ENCODE peak calls at places on chromosomes 5 and 9, in eight cellular contexts. P is transverse colon; Q is left ventricle myocardium inferior; T is CD4-positive, alpha-beta memory T cell; W is hepatocyte; A is AG04450; E is H7; V is fibroblast of lung. G is an unnamed sample.

GRCh38 chr9:18795947-18796705 is 236.9 kb downstream of the SAXO1 start:
- DNase-seq in P (no peak), Q (no peak), T (no peak), W (no peak), A (no peak), E (no peak), V (peak), G (no peak)

GRCh38 chr5:167720676-167721260 is 570.7 kb upstream of the WWC1 start:
- DNase-seq in P (no peak), Q (no peak), T (no peak), W (no peak), A (peak), E (no peak), V (peak), G (no peak)

GRCh38 chr9:134390537-134390936 is 64.3 kb downstream of the RXRA start:
- DNase-seq in P (no peak), Q (no peak), T (peak), W (no peak), A (no peak), E (no peak), V (no peak), G (no peak)

GRCh38 chr9:92696619-92697018 is 26.7 kb upstream of the IPPK start:
- DNase-seq in P (no peak), Q (no peak), T (no peak), W (no peak), A (no peak), E (no peak), V (no peak), G (peak)

GRCh38 chr5:45262061-45262590 is 434.1 kb downstream of the HCN1 start:
- DNase-seq in P (no peak), Q (no peak), T (peak), W (no peak), A (no peak), E (peak), V (no peak), G (no peak)

GRCh38 chr5:107215581-107215980 is 455.2 kb downstream of the EFNA5 start:
- DNase-seq in P (no peak), Q (no peak), T (no peak), W (no peak), A (no peak), E (no peak), V (no peak), G (no peak)

GRCh38 chr9:71609453-71609840 is 158.9 kb downstream of the CEMIP2 start:
- DNase-seq in P (no peak), Q (no peak), T (no peak), W (no peak), A (no peak), E (no peak), V (no peak), G (no peak)

GRCh38 chr9:114205171-114206015 is 50.1 kb downstream of the COL27A1 start:
- DNase-seq in P (no peak), Q (no peak), T (no peak), W (no peak), A (no peak), E (peak), V (no peak), G (no peak)

GRCh38 chr9:37740128-37740527 is 13.5 kb upstream of the TRMT10B start:
- DNase-seq in P (no peak), Q (no peak), T (no peak), W (no peak), A (no peak), E (no peak), V (no peak), G (no peak)

GRCh38 chr5:82748688-82749091 is 328.5 kb downstream of the TMEM167A start:
- DNase-seq in P (no peak), Q (no peak), T (no peak), W (no peak), A (no peak), E (no peak), V (no peak), G (peak)

GRCh38 chr9:89594811-89595550 is 9.8 kb upstream of the GADD45G start:
- DNase-seq in P (no peak), Q (no peak), T (no peak), W (no peak), A (no peak), E (no peak), V (no peak), G (no peak)

GRCh38 chr9:123375725-123376132 is 19.7 kb downstream of the CRB2 start:
- DNase-seq in P (peak), Q (no peak), T (no peak), W (peak), A (no peak), E (peak), V (peak), G (peak)

GRCh38 chr9:129170229-129170628 is 7.8 kb downstream of the IER5L start:
- DNase-seq in P (no peak), Q (no peak), T (no peak), W (no peak), A (no peak), E (no peak), V (no peak), G (no peak)

GRCh38 chr5:4662845-4663244 is 477.3 kb upstream of the ADAMTS16 start:
- DNase-seq in P (no peak), Q (no peak), T (no peak), W (no peak), A (no peak), E (no peak), V (no peak), G (no peak)

GRCh38 chr5:170275376-170275994 is 22.1 kb downstream of the LCP2 start:
- DNase-seq in P (no peak), Q (no peak), T (peak), W (no peak), A (no peak), E (no peak), V (no peak), G (no peak)

GRCh38 chr9:83937861-83938455 is 16.7 kb upstream of the KIF27 start:
- DNase-seq in P (no peak), Q (no peak), T (peak), W (peak), A (no peak), E (peak), V (peak), G (peak)

GRCh38 chr5:14364576-14365472 is 216.8 kb upstream of the OTULINL start:
- DNase-seq in P (no peak), Q (no peak), T (no peak), W (peak), A (no peak), E (peak), V (no peak), G (peak)

GRCh38 chr5:161378701-161379100 is 167.8 kb downstream of the GABRB2 start:
- DNase-seq in P (no peak), Q (no peak), T (no peak), W (no peak), A (no peak), E (no peak), V (no peak), G (no peak)

GRCh38 chr9:34084562-34084961 is 35.9 kb upstream of the UBAP2 start:
- DNase-seq in P (peak), Q (peak), T (no peak), W (peak), A (no peak), E (no peak), V (no peak), G (no peak)

GRCh38 chr9:2723666-2724065 is 6.4 kb downstream of the KCNV2 start:
- DNase-seq in P (no peak), Q (no peak), T (no peak), W (peak), A (no peak), E (no peak), V (no peak), G (no peak)

GRCh38 chr5:170420809-170421412 is 31.7 kb upstream of the KCNMB1 start:
- DNase-seq in P (peak), Q (peak), T (peak), W (peak), A (peak), E (peak), V (peak), G (peak)

GRCh38 chr9:117745598-117745997 is 41.4 kb downstream of the TLR4 start:
- DNase-seq in P (no peak), Q (no peak), T (no peak), W (no peak), A (no peak), E (no peak), V (no peak), G (no peak)

GRCh38 chr5:146828385-146828784 is 50.2 kb downstream of the PPP2R2B start:
- DNase-seq in P (no peak), Q (no peak), T (no peak), W (peak), A (no peak), E (no peak), V (no peak), G (no peak)

GRCh38 chr5:38847549-38848341 is 1.9 kb downstream of the OSMR start:
- DNase-seq in P (no peak), Q (no peak), T (no peak), W (no peak), A (no peak), E (no peak), V (no peak), G (no peak)

GRCh38 chr5:1488882-1489680 is 34.7 kb downstream of the LPCAT1 start:
- DNase-seq in P (no peak), Q (no peak), T (no peak), W (no peak), A (peak), E (no peak), V (peak), G (no peak)

GRCh38 chr5:5967373-5967772 is 411.0 kb downstream of the MED10 start:
- DNase-seq in P (no peak), Q (no peak), T (no peak), W (no peak), A (no peak), E (no peak), V (no peak), G (no peak)

GRCh38 chr9:135515083-135515511 is 6.1 kb upstream of the LCN1 start:
- DNase-seq in P (no peak), Q (no peak), T (no peak), W (no peak), A (no peak), E (no peak), V (no peak), G (no peak)

GRCh38 chr9:80157128-80157527 is 585.4 kb downstream of the TLE4 start:
- DNase-seq in P (no peak), Q (no peak), T (no peak), W (no peak), A (no peak), E (no peak), V (no peak), G (no peak)

GRCh38 chr5:60843693-60844428 is at the start of gene ELOVL7:
- DNase-seq in P (peak), Q (no peak), T (no peak), W (peak), A (no peak), E (peak), V (peak), G (peak)

GRCh38 chr5:60929024-60929423 is 15.8 kb downstream of the ERCC8 start:
- DNase-seq in P (no peak), Q (no peak), T (no peak), W (no peak), A (no peak), E (no peak), V (peak), G (no peak)

GRCh38 chr9:119961774-119962408 is 592.7 kb upstream of the BRINP1 start:
- DNase-seq in P (peak), Q (peak), T (no peak), W (peak), A (no peak), E (peak), V (peak), G (no peak)

GRCh38 chr9:117704024-117704575 is at the start of gene TLR4:
- DNase-seq in P (peak), Q (peak), T (no peak), W (peak), A (no peak), E (no peak), V (peak), G (no peak)

GRCh38 chr5:13735686-13736085 is 208.8 kb downstream of the DNAH5 start:
- DNase-seq in P (no peak), Q (no peak), T (no peak), W (no peak), A (no peak), E (no peak), V (no peak), G (no peak)

GRCh38 chr5:121218086-121218485 is 633.6 kb upstream of the FTMT start:
- DNase-seq in P (no peak), Q (no peak), T (no peak), W (no peak), A (no peak), E (no peak), V (no peak), G (no peak)

GRCh38 chr5:149423287-149424268 is 44.5 kb upstream of the IL17B start:
- DNase-seq in P (no peak), Q (peak), T (no peak), W (peak), A (peak), E (peak), V (peak), G (no peak)
- H3K4me3 ChIP-seq in P (no peak), Q (peak), T (no peak), W (no peak), A (peak), E (no peak), V (no peak), G (no peak)

GRCh38 chr9:63817622-63818518 is 1467.1 kb downstream of the FOXD4L5 start:
- DNase-seq in P (peak), Q (peak), T (peak), W (peak), A (no peak), E (peak), V (peak), G (no peak)

DNA sequence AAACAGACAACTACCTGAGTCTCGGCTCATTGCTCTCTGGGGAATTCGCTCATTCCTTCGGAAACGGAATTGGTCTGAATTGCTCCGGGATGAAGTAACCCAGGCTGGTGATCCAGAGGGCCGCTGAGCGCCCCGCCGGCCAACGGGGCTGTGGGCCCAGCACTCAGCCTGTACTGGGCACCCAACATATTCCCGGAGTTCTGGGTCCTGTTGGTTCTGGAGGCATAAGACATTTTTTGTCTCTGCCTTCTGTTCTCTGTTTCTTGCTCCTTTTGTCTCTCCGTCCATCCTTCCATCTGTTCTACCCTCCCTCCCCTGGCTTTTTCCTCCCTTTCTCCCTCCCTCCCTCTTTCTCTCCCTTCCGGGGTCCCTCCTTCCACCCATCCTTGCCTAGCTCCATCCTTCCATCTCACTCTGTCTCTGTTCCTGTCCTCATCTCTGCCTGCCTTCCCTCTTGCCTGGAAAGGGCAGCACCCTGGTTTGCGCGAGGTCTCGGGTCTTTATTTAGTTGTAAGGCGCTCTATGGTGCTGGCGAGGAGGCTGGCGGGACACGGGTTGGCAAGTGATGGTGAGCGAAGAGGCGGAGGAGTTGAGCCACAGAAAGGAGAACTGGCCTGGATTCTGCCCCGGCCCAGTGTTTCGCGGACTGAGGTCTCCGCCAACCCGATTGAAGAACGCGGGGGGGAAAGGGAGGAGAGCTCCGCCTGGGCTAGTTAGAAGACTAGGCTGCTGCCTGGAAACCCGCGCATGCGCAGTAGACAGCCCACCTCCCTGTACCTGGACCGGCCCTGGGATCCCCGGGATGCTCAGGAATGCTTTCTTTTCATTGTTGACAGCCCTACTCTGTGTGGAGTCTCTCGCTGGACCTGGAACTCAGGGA is 1468.0 kb downstream of the FOXD4L5 start:
- DNase-seq in P (peak), Q (peak), T (peak), W (peak), A (peak), E (peak), V (peak), G (no peak)
- H3K4me3 ChIP-seq in P (no peak), Q (peak), T (peak), W (no peak), A (peak), E (peak), V (peak), G (no peak)

GRCh38 chr9:94140418-94140780 is 56.1 kb downstream of the PTPDC1 start:
- DNase-seq in P (no peak), Q (no peak), T (no peak), W (no peak), A (no peak), E (no peak), V (no peak), G (no peak)
- H3K4me3 ChIP-seq in P (no peak), Q (peak), T (no peak), W (no peak), A (peak), E (no peak), V (no peak), G (no peak)

DNA sequence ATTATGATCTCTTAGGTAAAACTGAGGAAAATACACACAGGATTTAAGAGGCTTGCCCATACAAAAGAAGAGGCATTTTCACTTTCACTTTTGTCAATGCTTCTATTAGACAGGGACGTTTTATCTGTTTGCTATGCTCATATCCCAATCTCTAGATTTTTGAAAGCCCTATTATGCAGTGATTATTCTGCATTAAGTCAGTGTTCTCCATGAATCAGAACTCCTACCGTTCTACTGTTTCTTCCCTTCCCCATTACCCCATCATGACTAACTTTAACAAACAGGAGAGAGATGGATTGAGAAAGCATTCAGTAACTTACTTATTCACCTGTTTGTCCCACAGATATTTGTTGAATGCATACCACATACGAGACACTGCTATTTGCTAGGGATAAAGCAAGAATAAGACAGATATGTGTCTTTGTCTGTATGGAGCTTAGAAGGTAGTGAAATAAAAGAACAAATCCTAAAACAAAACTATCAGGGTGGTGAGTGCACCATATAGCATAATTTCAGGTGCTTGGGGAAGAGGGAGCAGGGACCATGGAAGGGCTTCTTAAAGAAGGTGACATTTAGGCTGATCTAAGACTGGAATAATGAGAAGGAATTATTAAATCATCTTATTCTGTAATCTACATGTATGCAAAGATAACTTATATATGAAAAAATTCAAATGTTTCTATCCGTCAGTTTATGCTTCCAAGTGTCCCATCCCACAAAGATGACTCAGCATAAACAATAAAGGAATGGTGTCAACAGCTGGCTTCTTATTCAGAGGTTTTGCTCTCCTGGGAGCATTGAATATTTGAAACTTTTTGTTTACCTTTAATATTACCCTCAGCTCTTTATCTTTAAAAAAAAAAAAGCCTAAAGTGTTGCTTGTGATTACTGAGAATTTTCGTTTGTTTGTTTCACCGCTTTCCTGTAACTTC is 328.1 kb downstream of the HINT1 start:
- DNase-seq in P (no peak), Q (no peak), T (no peak), W (no peak), A (no peak), E (no peak), V (no peak), G (peak)
- H3K4me3 ChIP-seq in P (no peak), Q (peak), T (peak), W (no peak), A (no peak), E (no peak), V (no peak), G (peak)

DNA sequence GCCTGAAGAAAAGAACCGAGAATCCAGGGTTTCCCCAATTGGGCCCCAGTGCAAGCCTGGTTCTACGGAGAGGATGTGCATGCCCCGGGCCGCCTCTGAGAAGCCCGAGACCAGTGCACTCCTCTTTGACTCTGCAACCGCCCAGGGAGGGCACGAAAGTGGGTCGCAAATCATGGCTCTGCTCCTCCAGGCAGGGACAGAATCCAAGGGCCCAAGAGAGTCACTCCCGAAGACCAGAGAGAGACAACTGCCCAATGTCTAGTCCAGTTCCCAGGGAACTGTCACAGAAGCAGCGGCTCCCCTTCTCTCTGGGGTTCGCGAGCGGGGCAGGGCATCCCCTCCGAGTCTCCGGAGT is 107.8 kb downstream of the PSD2 start:
- DNase-seq in P (no peak), Q (no peak), T (no peak), W (no peak), A (no peak), E (peak), V (no peak), G (no peak)
- H3K4me3 ChIP-seq in P (no peak), Q (peak), T (no peak), W (peak), A (no peak), E (peak), V (no peak), G (no peak)

GRCh38 chr5:16383544-16384057 is 82.0 kb downstream of the ZNF622 start:
- DNase-seq in P (no peak), Q (no peak), T (no peak), W (no peak), A (no peak), E (no peak), V (no peak), G (no peak)

GRCh38 chr5:16384222-16384621 is 81.4 kb downstream of the ZNF622 start:
- DNase-seq in P (no peak), Q (no peak), T (no peak), W (no peak), A (no peak), E (no peak), V (no peak), G (no peak)

GRCh38 chr5:16378762-16379161 is 86.8 kb downstream of the ZNF622 start:
- DNase-seq in P (no peak), Q (peak), T (no peak), W (no peak), A (no peak), E (no peak), V (no peak), G (no peak)

GRCh38 chr5:16384804-16385203 is 80.8 kb downstream of the ZNF622 start:
- DNase-seq in P (no peak), Q (no peak), T (no peak), W (no peak), A (no peak), E (no peak), V (no peak), G (no peak)

DNA sequence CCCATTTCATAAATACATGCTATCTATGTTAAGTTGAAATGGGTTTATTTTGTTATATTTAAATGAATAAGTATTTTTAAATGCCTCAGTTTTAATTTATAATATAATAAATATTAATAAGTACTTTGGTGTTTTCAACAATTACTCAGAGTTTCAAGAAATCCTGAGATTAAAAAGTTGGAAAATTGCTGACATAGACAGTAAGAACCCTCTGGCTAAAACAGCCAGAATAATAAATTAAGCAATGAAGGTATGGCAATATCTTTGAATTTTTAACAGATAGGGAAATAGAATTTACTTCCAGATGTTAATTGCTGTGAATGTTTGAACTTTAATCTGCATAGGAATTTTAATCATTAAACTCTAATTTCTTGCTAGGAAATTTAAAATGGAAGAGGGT is 83.6 kb downstream of the ZNF622 start:
- DNase-seq in P (no peak), Q (no peak), T (no peak), W (no peak), A (no peak), E (no peak), V (no peak), G (no peak)
- H3K4me3 ChIP-seq in P (no peak), Q (no peak), T (no peak), W (no peak), A (no peak), E (no peak), V (no peak), G (no peak)

G was measured in Jurkat, Clone E6-1.